ENCODE peak calls at places on chromosomes 2 and 18, in seven cellular contexts. One of them, this sample, is unnamed.

GRCh38 chr2:41922177-41922576 is 125.6 kb upstream of the PKDCC start:
- DNase-seq in Peyer's patch: no peak
- DNase-seq in ovary: no peak
- DNase-seq in K562: peak; percentile 66
- DNase-seq in cardiac muscle cell: no peak
- DNase-seq in HCT116: no peak
- DNase-seq in stomach: no peak
- DNase-seq in this sample: no peak

GRCh38 chr2:235006461-235006860 is 54.6 kb downstream of the SH3BP4 start:
- DNase-seq in cardiac muscle cell: no peak
- DNase-seq in stomach: no peak
- DNase-seq in HCT116: no peak
- DNase-seq in K562: no peak
- DNase-seq in ovary: no peak
- DNase-seq in Peyer's patch: no peak
- DNase-seq in this sample: no peak

GRCh38 chr2:393711-394696 is 106.1 kb upstream of the ALKAL2 start:
- DNase-seq in ovary: no peak
- DNase-seq in stomach: no peak
- DNase-seq in K562: no peak
- DNase-seq in cardiac muscle cell: no peak
- DNase-seq in HCT116: no peak
- DNase-seq in Peyer's patch: peak; percentile 63
- DNase-seq in this sample: peak; percentile 79

GRCh38 chr2:145597011-145597410 is 1077.1 kb upstream of the ZEB2 start:
- DNase-seq in ovary: no peak
- DNase-seq in Peyer's patch: no peak
- DNase-seq in K562: no peak
- DNase-seq in cardiac muscle cell: no peak
- DNase-seq in HCT116: no peak
- DNase-seq in stomach: no peak
- DNase-seq in this sample: no peak

GRCh38 chr18:53567935-53568574 is 656.4 kb downstream of the MBD2 start:
- DNase-seq in K562: peak; percentile 14
- DNase-seq in Peyer's patch: no peak
- DNase-seq in cardiac muscle cell: peak; percentile 32
- DNase-seq in ovary: no peak
- DNase-seq in stomach: no peak
- DNase-seq in HCT116: no peak
- DNase-seq in this sample: peak; percentile 55

GRCh38 chr2:23691106-23691470 is 235.8 kb downstream of the ATAD2B start:
- DNase-seq in ovary: no peak
- DNase-seq in K562: no peak
- DNase-seq in HCT116: no peak
- DNase-seq in Peyer's patch: no peak
- DNase-seq in stomach: no peak
- DNase-seq in cardiac muscle cell: no peak
- DNase-seq in this sample: no peak

GRCh38 chr2:71939588-71940535 is 207.8 kb downstream of the CYP26B1 start:
- DNase-seq in HCT116: no peak
- DNase-seq in ovary: no peak
- DNase-seq in stomach: no peak
- DNase-seq in cardiac muscle cell: no peak
- DNase-seq in Peyer's patch: no peak
- DNase-seq in K562: no peak
- DNase-seq in this sample: peak; percentile 32

GRCh38 chr2:230783101-230783500 is 70.5 kb downstream of the CAB39 start:
- DNase-seq in cardiac muscle cell: no peak
- DNase-seq in Peyer's patch: no peak
- DNase-seq in K562: no peak
- DNase-seq in stomach: no peak
- DNase-seq in HCT116: no peak
- DNase-seq in ovary: no peak
- DNase-seq in this sample: no peak

GRCh38 chr2:214630402-214631035 is 179.0 kb downstream of the BARD1 start:
- DNase-seq in cardiac muscle cell: no peak
- DNase-seq in HCT116: no peak
- DNase-seq in Peyer's patch: no peak
- DNase-seq in ovary: no peak
- DNase-seq in K562: no peak
- DNase-seq in stomach: no peak
- DNase-seq in this sample: peak; percentile 71

GRCh38 chr2:225742487-225742886 is 343.0 kb downstream of the NYAP2 start:
- DNase-seq in cardiac muscle cell: no peak
- DNase-seq in stomach: no peak
- DNase-seq in K562: no peak
- DNase-seq in Peyer's patch: no peak
- DNase-seq in ovary: no peak
- DNase-seq in HCT116: no peak
- DNase-seq in this sample: no peak

GRCh38 chr18:25056456-25056855 is 295.5 kb downstream of the ZNF521 start:
- DNase-seq in stomach: no peak
- DNase-seq in K562: no peak
- DNase-seq in Peyer's patch: no peak
- DNase-seq in ovary: no peak
- DNase-seq in cardiac muscle cell: no peak
- DNase-seq in HCT116: no peak
- DNase-seq in this sample: no peak

GRCh38 chr18:56200381-56200831 is 438.0 kb downstream of the TXNL1 start:
- DNase-seq in ovary: no peak
- DNase-seq in stomach: no peak
- DNase-seq in cardiac muscle cell: no peak
- DNase-seq in Peyer's patch: no peak
- DNase-seq in HCT116: no peak
- DNase-seq in K562: no peak
- DNase-seq in this sample: no peak

GRCh38 chr2:163625632-163626031 is 110.2 kb downstream of the FIGN start:
- DNase-seq in Peyer's patch: no peak
- DNase-seq in stomach: no peak
- DNase-seq in ovary: no peak
- DNase-seq in cardiac muscle cell: no peak
- DNase-seq in K562: no peak
- DNase-seq in HCT116: no peak
- DNase-seq in this sample: no peak

GRCh38 chr2:85048534-85048933 is 77.6 kb downstream of the KCMF1 start:
- DNase-seq in stomach: no peak
- DNase-seq in K562: no peak
- DNase-seq in HCT116: no peak
- DNase-seq in ovary: no peak
- DNase-seq in Peyer's patch: no peak
- DNase-seq in cardiac muscle cell: no peak
- DNase-seq in this sample: no peak

GRCh38 chr2:95074663-95075439 is 46.8 kb downstream of the MRPS5 start:
- DNase-seq in ovary: no peak
- DNase-seq in HCT116: no peak
- DNase-seq in cardiac muscle cell: no peak
- DNase-seq in K562: no peak
- DNase-seq in stomach: no peak
- DNase-seq in Peyer's patch: peak; percentile 52
- DNase-seq in this sample: peak; percentile 39

DNA sequence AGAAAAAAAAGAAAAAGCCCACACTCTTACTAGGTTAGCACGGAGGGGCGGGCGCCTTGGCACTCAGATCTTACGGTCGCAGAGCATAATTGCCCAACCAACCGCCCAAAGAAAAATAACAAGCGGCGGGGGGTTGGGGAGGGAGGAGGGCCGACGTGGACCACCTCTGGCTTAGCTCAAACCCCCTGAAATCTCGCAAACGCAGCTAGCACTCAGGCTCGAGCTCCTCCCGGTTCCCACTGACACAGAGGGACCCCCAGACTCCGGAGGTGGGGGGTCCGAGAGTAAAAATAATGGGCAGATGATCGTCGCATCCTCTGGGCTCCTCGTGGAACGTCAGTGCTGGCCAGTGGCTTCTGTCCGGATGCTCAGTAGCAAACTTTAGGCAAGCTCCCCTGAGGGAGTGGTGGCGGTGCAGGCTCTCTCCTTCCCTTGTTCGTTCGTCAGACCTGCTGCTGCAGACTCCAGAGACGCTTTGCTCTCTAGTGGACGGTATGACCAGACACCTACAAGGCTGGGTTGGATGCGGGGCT is 12.0 kb downstream of the CATIP start:
- DNase-seq in stomach: no peak
- DNase-seq in HCT116: no peak
- DNase-seq in cardiac muscle cell: peak; percentile 20
- DNase-seq in ovary: peak; percentile 59
- DNase-seq in Peyer's patch: no peak
- DNase-seq in K562: no peak
- DNase-seq in this sample: peak; percentile 77
- TF ChIP-seq CTCF in stomach: no peak
- TF ChIP-seq CTCF in HCT116: no peak
- TF ChIP-seq CTCF in cardiac muscle cell: peak; percentile 6
- TF ChIP-seq CTCF in ovary: no peak
- TF ChIP-seq CTCF in Peyer's patch: no peak
- TF ChIP-seq CTCF in K562: no peak
- TF ChIP-seq CTCF in this sample: peak; percentile 48

GRCh38 chr2:196160966-196161365 is 10.4 kb downstream of the STK17B start:
- DNase-seq in K562: no peak
- DNase-seq in Peyer's patch: no peak
- DNase-seq in ovary: no peak
- DNase-seq in cardiac muscle cell: no peak
- DNase-seq in stomach: no peak
- DNase-seq in HCT116: no peak
- DNase-seq in this sample: no peak
- H3K36me3 ChIP-seq in K562: peaks cover 36% of the 10 kb centered on the region
- H3K36me3 ChIP-seq in Peyer's patch: no peaks in the 10 kb centered on the region
- H3K36me3 ChIP-seq in ovary: no peaks in the 10 kb centered on the region
- H3K36me3 ChIP-seq in cardiac muscle cell: peaks cover 9% of the 10 kb centered on the region
- H3K36me3 ChIP-seq in stomach: peaks cover 12% of the 10 kb centered on the region
- H3K36me3 ChIP-seq in HCT116: no peaks in the 10 kb centered on the region
- H3K36me3 ChIP-seq in this sample: no peaks in the 10 kb centered on the region

GRCh38 chr2:182608181-182608845 is 107.7 kb upstream of the DNAJC10 start:
- DNase-seq in K562: no peak
- DNase-seq in ovary: no peak
- DNase-seq in Peyer's patch: no peak
- DNase-seq in cardiac muscle cell: no peak
- DNase-seq in HCT116: no peak
- DNase-seq in stomach: no peak
- DNase-seq in this sample: no peak

GRCh38 chr2:182610231-182610630 is 105.8 kb upstream of the DNAJC10 start:
- DNase-seq in HCT116: no peak
- DNase-seq in Peyer's patch: no peak
- DNase-seq in stomach: no peak
- DNase-seq in cardiac muscle cell: no peak
- DNase-seq in ovary: no peak
- DNase-seq in K562: no peak
- DNase-seq in this sample: no peak

GRCh38 chr2:182606728-182607681 is 109.1 kb upstream of the DNAJC10 start:
- DNase-seq in stomach: no peak
- DNase-seq in HCT116: no peak
- DNase-seq in ovary: no peak
- DNase-seq in K562: no peak
- DNase-seq in cardiac muscle cell: no peak
- DNase-seq in Peyer's patch: no peak
- DNase-seq in this sample: no peak

GRCh38 chr2:182615036-182615435 is 101.0 kb upstream of the DNAJC10 start:
- DNase-seq in K562: no peak
- DNase-seq in HCT116: no peak
- DNase-seq in stomach: no peak
- DNase-seq in cardiac muscle cell: no peak
- DNase-seq in ovary: no peak
- DNase-seq in Peyer's patch: no peak
- DNase-seq in this sample: no peak

GRCh38 chr2:182611009-182611408 is 105.0 kb upstream of the DNAJC10 start:
- DNase-seq in stomach: no peak
- DNase-seq in cardiac muscle cell: no peak
- DNase-seq in Peyer's patch: no peak
- DNase-seq in K562: no peak
- DNase-seq in HCT116: no peak
- DNase-seq in ovary: no peak
- DNase-seq in this sample: peak; percentile 69
- TF ChIP-seq CTCF in stomach: no peak
- TF ChIP-seq CTCF in cardiac muscle cell: no peak
- TF ChIP-seq CTCF in Peyer's patch: no peak
- TF ChIP-seq CTCF in K562: peak; percentile 20
- TF ChIP-seq CTCF in HCT116: no peak
- TF ChIP-seq CTCF in ovary: no peak
- TF ChIP-seq CTCF in this sample: peak; percentile 52

GRCh38 chr2:223101340-223102039 is 49.5 kb downstream of the KCNE4 start:
- DNase-seq in cardiac muscle cell: peak; percentile 36
- DNase-seq in stomach: peak; percentile 41
- DNase-seq in K562: peak; percentile 63
- DNase-seq in Peyer's patch: no peak
- DNase-seq in HCT116: peak; percentile 73
- DNase-seq in ovary: no peak
- DNase-seq in this sample: peak; percentile 90

GRCh38 chr2:223107825-223108224 is 55.8 kb downstream of the KCNE4 start:
- DNase-seq in cardiac muscle cell: no peak
- DNase-seq in K562: no peak
- DNase-seq in ovary: no peak
- DNase-seq in stomach: no peak
- DNase-seq in Peyer's patch: no peak
- DNase-seq in HCT116: no peak
- DNase-seq in this sample: no peak

GRCh38 chr2:223104741-223105140 is 52.8 kb downstream of the KCNE4 start:
- DNase-seq in HCT116: no peak
- DNase-seq in K562: no peak
- DNase-seq in Peyer's patch: no peak
- DNase-seq in stomach: no peak
- DNase-seq in cardiac muscle cell: no peak
- DNase-seq in ovary: no peak
- DNase-seq in this sample: no peak

GRCh38 chr2:223102040-223102899 is 50.3 kb downstream of the KCNE4 start:
- DNase-seq in cardiac muscle cell: no peak
- DNase-seq in K562: no peak
- DNase-seq in stomach: no peak
- DNase-seq in ovary: no peak
- DNase-seq in HCT116: peak; percentile 2
- DNase-seq in Peyer's patch: no peak
- DNase-seq in this sample: no peak

GRCh38 chr2:223104336-223104735 is 52.3 kb downstream of the KCNE4 start:
- DNase-seq in K562: no peak
- DNase-seq in HCT116: no peak
- DNase-seq in Peyer's patch: no peak
- DNase-seq in stomach: no peak
- DNase-seq in ovary: no peak
- DNase-seq in cardiac muscle cell: no peak
- DNase-seq in this sample: no peak
- H3K36me3 ChIP-seq in K562: no peaks in the 10 kb centered on the region
- H3K36me3 ChIP-seq in HCT116: no peaks in the 10 kb centered on the region
- H3K36me3 ChIP-seq in Peyer's patch: no peaks in the 10 kb centered on the region
- H3K36me3 ChIP-seq in stomach: no peaks in the 10 kb centered on the region
- H3K36me3 ChIP-seq in ovary: no peaks in the 10 kb centered on the region
- H3K36me3 ChIP-seq in cardiac muscle cell: no peaks in the 10 kb centered on the region
- H3K36me3 ChIP-seq in this sample: no peaks in the 10 kb centered on the region

GRCh38 chr18:8982416-8983183 is 119.9 kb upstream of the NDUFV2 start:
- DNase-seq in cardiac muscle cell: peak; percentile 41
- DNase-seq in Peyer's patch: peak; percentile 52
- DNase-seq in stomach: peak; percentile 67
- DNase-seq in HCT116: peak; percentile 63
- DNase-seq in K562: peak; percentile 59
- DNase-seq in ovary: no peak
- DNase-seq in this sample: peak; percentile 77
- TF ChIP-seq CTCF in cardiac muscle cell: peak; percentile 56
- TF ChIP-seq CTCF in Peyer's patch: peak; percentile 65
- TF ChIP-seq CTCF in stomach: peak; percentile 42
- TF ChIP-seq CTCF in HCT116: peak; percentile 55
- TF ChIP-seq CTCF in K562: peak; percentile 74
- TF ChIP-seq CTCF in ovary: no peak
- TF ChIP-seq CTCF in this sample: peak; percentile 74